ENCODE peak calls at places on chromosomes 11 and 22, in five cellular contexts. X, F, H, D and L are unnamed samples.

GRCh38 chr22:31241936-31242335 is 29.8 kb downstream of the LIMK2 start:
- DNase-seq in X (no peak), H (no peak), D (no peak), F (no peak), L (no peak)

GRCh38 chr11:62394825-62395538 is 23.9 kb upstream of the SCGB1A1 start:
- DNase-seq in D (peak; percentile 78), X (peak; percentile 41), F (peak; percentile 87), H (peak; percentile 93), L (peak; percentile 37)

GRCh38 chr11:100883860-100884259 is 196.8 kb downstream of the ARHGAP42 start:
- DNase-seq in X (no peak), H (no peak), D (no peak), F (no peak), L (no peak)

GRCh38 chr11:20608938-20609337 is 9.5 kb downstream of the SLC6A5 start:
- DNase-seq in D (no peak), F (no peak), H (no peak), X (no peak), L (no peak)

GRCh38 chr22:20239063-20239950 is 28.8 kb downstream of the RTN4R start:
- DNase-seq in D (peak; percentile 78), X (peak; percentile 46), F (no peak), H (no peak), L (no peak)

GRCh38 chr11:82988936-82989627 is 82.6 kb downstream of the RAB30 start:
- DNase-seq in D (no peak), X (no peak), F (no peak), H (no peak), L (no peak)

GRCh38 chr22:36374603-36375024 is 13.2 kb downstream of the MYH9 start:
- DNase-seq in F (peak; percentile 81), D (no peak), H (no peak), X (peak; percentile 66), L (peak; percentile 81)

GRCh38 chr11:61446211-61446651 is 16.3 kb downstream of the SDHAF2 start:
- DNase-seq in H (peak; percentile 90), F (peak; percentile 87), D (peak; percentile 85), X (peak; percentile 71), L (peak; percentile 64)

GRCh38 chr11:31819533-31820437 is 8.7 kb upstream of the PAX6 start:
- DNase-seq in X (no peak), H (no peak), F (no peak), D (no peak), L (no peak)

GRCh38 chr11:134229131-134229790 is 4.8 kb downstream of the VPS26B start:
- DNase-seq in H (no peak), F (no peak), X (no peak), D (no peak), L (no peak)

GRCh38 chr11:46427364-46427763 is 35.8 kb upstream of the CHRM4 start:
- DNase-seq in H (no peak), F (no peak), D (no peak), X (no peak), L (no peak)

GRCh38 chr22:26986884-26987283 is 329.5 kb downstream of the MIAT start:
- DNase-seq in X (no peak), D (no peak), F (no peak), H (no peak), L (no peak)

GRCh38 chr11:18624161-18624560 is 10.0 kb downstream of the SPTY2D1 start:
- DNase-seq in F (no peak), D (no peak), H (no peak), X (no peak), L (no peak)

GRCh38 chr11:72333657-72334056 is 89.7 kb upstream of the PHOX2A start:
- DNase-seq in F (no peak), X (peak; percentile 60), D (no peak), H (no peak), L (no peak)

GRCh38 chr22:47407626-47408025 is 645.2 kb downstream of the TBC1D22A start:
- DNase-seq in D (no peak), X (no peak), F (no peak), H (no peak), L (no peak)

GRCh38 chr11:118282635-118283310 is 18.7 kb upstream of the MPZL2 start:
- DNase-seq in H (no peak), F (no peak), D (no peak), X (no peak), L (no peak)

GRCh38 chr11:1048375-1049070 is 12.0 kb upstream of the MUC6 start:
- DNase-seq in H (no peak), D (no peak), F (no peak), X (no peak), L (no peak)

GRCh38 chr11:117144477-117145392 is 648 bp downstream of the PAFAH1B2 start:
- DNase-seq in X (peak; percentile 31), D (peak; percentile 78), H (peak; percentile 38), F (peak; percentile 79), L (no peak)

GRCh38 chr11:85749287-85749834 is 61.6 kb downstream of the SYTL2 start:
- DNase-seq in H (no peak), F (no peak), X (no peak), D (no peak), L (no peak)

GRCh38 chr11:62004473-62004872 is 37.0 kb upstream of the FTH1 start:
- DNase-seq in F (no peak), X (no peak), H (no peak), D (no peak), L (no peak)

GRCh38 chr22:40183029-40183581 is 5.4 kb downstream of the TNRC6B start:
- DNase-seq in H (no peak), D (no peak), X (no peak), F (no peak), L (no peak)

GRCh38 chr11:114738954-114739353 is 60.6 kb downstream of the NXPE2 start:
- DNase-seq in F (peak; percentile 4), D (no peak), X (no peak), H (peak; percentile 4), L (peak; percentile 5)

GRCh38 chr11:74570266-74571061 is 21.9 kb upstream of the POLD3 start:
- DNase-seq in D (peak; percentile 36), H (peak; percentile 83), F (peak; percentile 79), X (no peak), L (no peak)

GRCh38 chr11:6682591-6682935 is 577 bp downstream of the MRPL17 start:
- DNase-seq in F (no peak), X (no peak), D (no peak), H (no peak), L (no peak)

GRCh38 chr11:58059011-58059358 is 28.2 kb downstream of the OR6Q1 start:
- DNase-seq in X (no peak), F (peak; percentile 49), H (no peak), D (no peak), L (peak; percentile 57)

GRCh38 chr22:27761036-27761435 is 40.5 kb downstream of the MN1 start:
- DNase-seq in X (no peak), H (no peak), F (no peak), D (no peak), L (no peak)

GRCh38 chr11:119629834-119630624 is 99.0 kb downstream of the NECTIN1 start:
- DNase-seq in H (no peak), D (no peak), X (no peak), F (no peak), L (no peak)
- H3K27ac ChIP-seq in H (no peak overlapping the region), D (no peak overlapping the region), X (no peak overlapping the region), F (no peak overlapping the region), L (no peak overlapping the region)

GRCh38 chr11:13667795-13668101 is 720 bp upstream of the FAR1 start:
- DNase-seq in X (no peak), D (no peak), H (no peak), F (no peak), L (no peak)
- H3K27ac ChIP-seq in X (peak overlapping the region; percentile 66), D (peak overlapping the region; percentile 92), H (peak overlapping the region; percentile 92), F (peak overlapping the region; percentile 88), L (peak overlapping the region; percentile 71)

GRCh38 chr11:27541790-27542189 is 35.2 kb upstream of the LIN7C start:
- DNase-seq in F (no peak), H (no peak), X (no peak), D (no peak), L (no peak)
- H3K27ac ChIP-seq in F (no peak overlapping the region), H (no peak overlapping the region), X (no peak overlapping the region), D (no peak overlapping the region), L (no peak overlapping the region)

DNA sequence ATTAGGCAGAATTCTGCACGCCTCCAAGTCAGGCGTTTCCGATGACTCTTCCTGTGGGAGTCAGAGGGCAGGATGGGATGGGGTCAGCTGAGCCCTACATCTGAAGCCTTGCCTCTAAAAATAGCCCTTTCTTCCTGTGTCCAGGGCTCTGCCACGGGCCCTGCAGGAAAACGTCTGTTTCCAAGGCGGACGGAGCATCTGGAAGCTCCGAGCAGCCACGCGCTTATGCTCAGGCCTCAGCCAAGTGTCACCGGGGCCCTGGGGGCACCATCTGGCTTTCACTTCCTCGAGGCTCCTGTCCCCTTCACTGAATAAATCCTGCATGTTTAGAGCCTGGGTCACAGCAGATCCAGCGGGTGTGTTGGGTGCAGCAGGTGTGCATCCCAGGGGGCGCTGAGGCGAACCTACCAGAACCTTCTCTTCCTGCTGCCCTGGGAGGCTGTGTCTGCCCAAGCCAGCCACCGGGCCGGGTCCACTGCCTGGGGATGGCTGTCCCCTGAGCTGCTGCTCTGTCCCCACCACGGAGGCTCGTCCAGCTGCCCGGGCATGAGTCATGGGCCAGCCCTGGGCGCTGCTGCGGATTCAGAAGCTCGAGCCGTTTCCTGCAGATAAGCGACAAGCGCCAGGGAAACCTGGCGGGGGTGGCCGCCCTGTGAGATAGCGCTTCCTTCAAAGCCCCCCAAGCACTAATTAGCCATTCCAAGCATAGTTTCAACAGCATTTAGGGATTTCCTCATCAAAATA is 32.0 kb upstream of the LINC01488 start:
- DNase-seq in H (no peak), X (no peak), D (peak; percentile 80), F (no peak), L (no peak)
- H3K27ac ChIP-seq in H (peak overlapping the region; percentile 27), X (no peak overlapping the region), D (peak overlapping the region; percentile 91), F (no peak overlapping the region), L (no peak overlapping the region)

DNA sequence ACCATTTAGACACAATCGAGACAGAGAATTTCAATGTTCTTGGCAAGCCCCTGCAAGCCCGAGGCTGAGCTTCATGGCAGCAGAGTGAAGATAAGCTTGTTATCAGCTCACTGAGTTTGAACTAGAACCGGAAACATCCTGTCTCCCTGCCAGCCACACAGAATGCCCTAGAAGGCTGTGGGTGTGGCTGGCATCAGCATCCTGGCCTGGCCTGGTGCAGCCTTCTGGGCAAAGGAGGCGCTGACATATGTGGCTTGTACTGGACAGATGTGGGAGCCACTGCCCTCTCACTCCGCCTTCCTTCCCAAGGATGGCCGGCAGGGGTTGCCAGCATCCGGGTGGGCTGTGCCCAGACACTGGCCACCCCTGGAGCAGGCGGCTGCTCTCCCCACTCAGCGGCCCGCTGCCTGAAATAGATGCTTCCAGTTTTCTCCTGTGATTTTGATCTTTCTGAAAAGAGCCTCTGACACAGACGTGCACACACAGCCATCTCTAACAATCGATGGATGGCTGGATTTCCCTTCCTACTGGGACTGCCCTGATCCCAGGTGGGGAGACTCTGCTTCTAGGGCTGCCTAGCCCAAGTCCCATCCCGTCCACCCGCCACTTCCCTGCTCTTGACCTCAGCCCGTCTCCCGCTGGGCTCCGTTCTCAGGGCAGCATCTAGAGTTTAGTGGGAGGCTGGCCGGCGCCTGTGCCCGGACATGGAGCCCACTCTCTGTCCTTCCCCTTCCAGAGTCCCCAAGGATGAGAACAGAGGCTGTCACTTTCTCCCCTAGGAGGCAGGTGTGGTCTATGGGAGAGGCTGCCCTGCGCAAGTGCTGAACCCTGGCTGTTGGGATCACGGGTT is 149.7 kb downstream of the CTTN start:
- DNase-seq in D (no peak), H (no peak), X (no peak), F (no peak), L (no peak)
- H3K27ac ChIP-seq in D (no peak overlapping the region), H (no peak overlapping the region), X (no peak overlapping the region), F (no peak overlapping the region), L (no peak overlapping the region)

GRCh38 chr11:3055881-3056280 is 1.3 kb downstream of the CARS1 start:
- DNase-seq in X (no peak), D (no peak), H (no peak), F (no peak), L (no peak)
- H3K27ac ChIP-seq in X (no peak overlapping the region), D (no peak overlapping the region), H (peak overlapping the region; percentile 98), F (peak overlapping the region; percentile 81), L (peak overlapping the region; percentile 78)